ENCODE peak calls at places on chromosomes 4 and X, in eight cellular contexts. D, M, C, K, V, Z, J and S are unnamed samples.

GRCh38 chrX:10110984-10111363 is 45.8 kb upstream of the CLCN4 start:
- DNase-seq in D (peak), M (no peak), C (no peak), K (no peak), V (no peak), Z (peak), J (no peak), S (no peak)

GRCh38 chr4:145951931-145952330 is 13.3 kb upstream of the ZNF827 start:
- DNase-seq in D (no peak), M (no peak), C (no peak), K (no peak), V (no peak), Z (no peak), J (no peak), S (no peak)

GRCh38 chrX:39439910-39440733 is 638.9 kb downstream of the MID1IP1 start:
- DNase-seq in D (peak), M (no peak), C (no peak), K (no peak), V (no peak), Z (no peak), J (no peak), S (no peak)

GRCh38 chr4:56371426-56372220 is 15.7 kb downstream of the AASDH start:
- DNase-seq in D (no peak), M (no peak), C (no peak), K (no peak), V (no peak), Z (no peak), J (no peak), S (no peak)

GRCh38 chrX:119682019-119682989 is 10.7 kb downstream of the SEPTIN6 start:
- DNase-seq in D (peak), M (no peak), C (no peak), K (no peak), V (no peak), Z (no peak), J (no peak), S (no peak)

GRCh38 chrX:54560411-54560810 is 30.4 kb downstream of the GNL3L start:
- DNase-seq in D (no peak), M (no peak), C (no peak), K (no peak), V (no peak), Z (no peak), J (no peak), S (peak)

GRCh38 chr4:139774759-139775487 is 109.3 kb downstream of the MGST2 start:
- DNase-seq in D (no peak), M (peak), C (no peak), K (peak), V (no peak), Z (no peak), J (no peak), S (no peak)

GRCh38 chr4:7967501-7968261 is 28.0 kb upstream of the AFAP1 start:
- DNase-seq in D (peak), M (no peak), C (no peak), K (no peak), V (no peak), Z (no peak), J (no peak), S (peak)

GRCh38 chr4:183816882-183817509 is 88.1 kb upstream of the STOX2 start:
- DNase-seq in D (no peak), M (no peak), C (no peak), K (no peak), V (no peak), Z (no peak), J (no peak), S (no peak)